ENCODE peak calls at places on chromosomes 4 and X, in four cellular contexts. One of them, this sample, is unnamed.

GRCh38 chr4:140736669-140737343 is 19.4 kb downstream of the TBC1D9 start:
- DNase-seq in SJSA1: no peak
- DNase-seq in glutamatergic neuron: no peak
- DNase-seq in activated CD4-positive, CD25-positive, alpha-beta regulatory T cell treated with anti-CD3 and anti-CD28 coated beads, Interleukin-2, amount 50 U/mL, for 72 hours: no peak
- DNase-seq in this sample: no peak

GRCh38 chr4:75248770-75249467 is 265.3 kb downstream of the RCHY1 start:
- DNase-seq in activated CD4-positive, CD25-positive, alpha-beta regulatory T cell treated with anti-CD3 and anti-CD28 coated beads, Interleukin-2, amount 50 U/mL, for 72 hours: no peak
- DNase-seq in glutamatergic neuron: no peak
- DNase-seq in SJSA1: no peak
- DNase-seq in this sample: no peak

GRCh38 chr4:17605236-17605635 is 9.2 kb upstream of the MED28 start:
- DNase-seq in glutamatergic neuron: no peak
- DNase-seq in SJSA1: no peak
- DNase-seq in activated CD4-positive, CD25-positive, alpha-beta regulatory T cell treated with anti-CD3 and anti-CD28 coated beads, Interleukin-2, amount 50 U/mL, for 72 hours: no peak
- DNase-seq in this sample: no peak

GRCh38 chr4:173014113-173014558 is 154.5 kb upstream of the GALNT7 start:
- DNase-seq in SJSA1: no peak
- DNase-seq in activated CD4-positive, CD25-positive, alpha-beta regulatory T cell treated with anti-CD3 and anti-CD28 coated beads, Interleukin-2, amount 50 U/mL, for 72 hours: no peak
- DNase-seq in glutamatergic neuron: peak
- DNase-seq in this sample: no peak

GRCh38 chr4:6565691-6566431 is 9.1 kb upstream of the MAN2B2 start:
- DNase-seq in glutamatergic neuron: no peak
- DNase-seq in activated CD4-positive, CD25-positive, alpha-beta regulatory T cell treated with anti-CD3 and anti-CD28 coated beads, Interleukin-2, amount 50 U/mL, for 72 hours: no peak
- DNase-seq in SJSA1: no peak
- DNase-seq in this sample: no peak

GRCh38 chr4:98662619-98663225 is 4.3 kb upstream of the TSPAN5 start:
- DNase-seq in glutamatergic neuron: peak
- DNase-seq in SJSA1: no peak
- DNase-seq in activated CD4-positive, CD25-positive, alpha-beta regulatory T cell treated with anti-CD3 and anti-CD28 coated beads, Interleukin-2, amount 50 U/mL, for 72 hours: peak
- DNase-seq in this sample: no peak

GRCh38 chrX:14356401-14356800 is 172.9 kb upstream of the GLRA2 start:
- DNase-seq in SJSA1: peak
- DNase-seq in activated CD4-positive, CD25-positive, alpha-beta regulatory T cell treated with anti-CD3 and anti-CD28 coated beads, Interleukin-2, amount 50 U/mL, for 72 hours: no peak
- DNase-seq in glutamatergic neuron: no peak
- DNase-seq in this sample: no peak

GRCh38 chr4:120709986-120710385 is 212.5 kb downstream of the PRDM5 start:
- DNase-seq in SJSA1: no peak
- DNase-seq in glutamatergic neuron: no peak
- DNase-seq in activated CD4-positive, CD25-positive, alpha-beta regulatory T cell treated with anti-CD3 and anti-CD28 coated beads, Interleukin-2, amount 50 U/mL, for 72 hours: no peak
- DNase-seq in this sample: no peak

GRCh38 chrX:270848-271367 is 10.3 kb upstream of the PLCXD1 start:
- DNase-seq in glutamatergic neuron: no peak
- DNase-seq in activated CD4-positive, CD25-positive, alpha-beta regulatory T cell treated with anti-CD3 and anti-CD28 coated beads, Interleukin-2, amount 50 U/mL, for 72 hours: no peak
- DNase-seq in SJSA1: no peak
- DNase-seq in this sample: no peak

GRCh38 chrX:16828126-16828908 is 41.8 kb downstream of the RBBP7 start:
- DNase-seq in activated CD4-positive, CD25-positive, alpha-beta regulatory T cell treated with anti-CD3 and anti-CD28 coated beads, Interleukin-2, amount 50 U/mL, for 72 hours: no peak
- DNase-seq in SJSA1: no peak
- DNase-seq in glutamatergic neuron: no peak
- DNase-seq in this sample: no peak

GRCh38 chrX:71098302-71098701 is 2.7 kb downstream of the FOXO4 start:
- DNase-seq in activated CD4-positive, CD25-positive, alpha-beta regulatory T cell treated with anti-CD3 and anti-CD28 coated beads, Interleukin-2, amount 50 U/mL, for 72 hours: peak
- DNase-seq in glutamatergic neuron: peak
- DNase-seq in SJSA1: no peak
- DNase-seq in this sample: no peak

GRCh38 chrX:31126205-31126604 is 54.4 kb upstream of the FTHL17 start:
- DNase-seq in activated CD4-positive, CD25-positive, alpha-beta regulatory T cell treated with anti-CD3 and anti-CD28 coated beads, Interleukin-2, amount 50 U/mL, for 72 hours: no peak
- DNase-seq in SJSA1: peak
- DNase-seq in glutamatergic neuron: no peak
- DNase-seq in this sample: no peak

GRCh38 chr4:147025042-147025441 is 79.4 kb upstream of the TTC29 start:
- DNase-seq in SJSA1: no peak
- DNase-seq in activated CD4-positive, CD25-positive, alpha-beta regulatory T cell treated with anti-CD3 and anti-CD28 coated beads, Interleukin-2, amount 50 U/mL, for 72 hours: no peak
- DNase-seq in glutamatergic neuron: no peak
- DNase-seq in this sample: no peak

GRCh38 chr4:124322234-124322831 is 390.2 kb downstream of the ANKRD50 start:
- DNase-seq in SJSA1: peak
- DNase-seq in activated CD4-positive, CD25-positive, alpha-beta regulatory T cell treated with anti-CD3 and anti-CD28 coated beads, Interleukin-2, amount 50 U/mL, for 72 hours: no peak
- DNase-seq in glutamatergic neuron: no peak
- DNase-seq in this sample: no peak